ENCODE peak calls at places on chromosomes 7 and 10, in seven cellular contexts. D, N, Q, V, K, Z and T are unnamed samples.
A peak's percentile ranks its signal among the peaks of the same experiment; 100 is the strongest.

GRCh38 chr7:71488308-71488707 is 356.4 kb downstream of the GALNT17 start:
- DNase-seq in K (no peak), Q (no peak), D (no peak), V (no peak), Z (no peak), N (no peak), T (no peak)

GRCh38 chr7:29937132-29937531 is 52.5 kb downstream of the SCRN1 start:
- DNase-seq in Q (no peak), Z (no peak), D (no peak), V (no peak), N (no peak), K (no peak), T (no peak)

GRCh38 chr10:26567349-26567721 is 129.2 kb downstream of the APBB1IP start:
- DNase-seq in D (no peak), Z (no peak), Q (no peak), V (no peak), N (no peak), K (no peak), T (no peak)

GRCh38 chr10:111551001-111551400 is 474.2 kb downstream of the ADRA2A start:
- DNase-seq in Z (no peak), N (no peak), D (no peak), Q (no peak), K (no peak), V (no peak), T (no peak)

GRCh38 chr7:12474035-12474434 is 70.4 kb upstream of the VWDE start:
- DNase-seq in Z (no peak), Q (no peak), D (no peak), V (no peak), K (no peak), N (no peak), T (no peak)

GRCh38 chr10:119375574-119376265 is 166.8 kb downstream of the RGS10 start:
- DNase-seq in N (no peak), K (peak; percentile 78), D (no peak), Q (no peak), V (no peak), Z (no peak), T (no peak)

GRCh38 chr10:34743804-34744203 is 71.3 kb downstream of the PARD3 start:
- DNase-seq in V (no peak), K (peak; percentile 34), Q (peak; percentile 53), N (peak; percentile 83), Z (no peak), D (no peak), T (no peak)

GRCh38 chr7:45681596-45682357 is 107.6 kb downstream of the ADCY1 start:
- DNase-seq in K (no peak), D (no peak), Z (no peak), V (no peak), Q (no peak), N (peak; percentile 11), T (no peak)

GRCh38 chr7:129376778-129377700 is 57.2 kb upstream of the STRIP2 start:
- DNase-seq in Q (no peak), V (no peak), K (peak; percentile 65), D (no peak), N (no peak), Z (no peak), T (no peak)

GRCh38 chr7:36090976-36091375 is 62.1 kb upstream of the EEPD1 start:
- DNase-seq in K (no peak), N (no peak), V (no peak), Q (no peak), Z (no peak), D (no peak), T (no peak)

DNA sequence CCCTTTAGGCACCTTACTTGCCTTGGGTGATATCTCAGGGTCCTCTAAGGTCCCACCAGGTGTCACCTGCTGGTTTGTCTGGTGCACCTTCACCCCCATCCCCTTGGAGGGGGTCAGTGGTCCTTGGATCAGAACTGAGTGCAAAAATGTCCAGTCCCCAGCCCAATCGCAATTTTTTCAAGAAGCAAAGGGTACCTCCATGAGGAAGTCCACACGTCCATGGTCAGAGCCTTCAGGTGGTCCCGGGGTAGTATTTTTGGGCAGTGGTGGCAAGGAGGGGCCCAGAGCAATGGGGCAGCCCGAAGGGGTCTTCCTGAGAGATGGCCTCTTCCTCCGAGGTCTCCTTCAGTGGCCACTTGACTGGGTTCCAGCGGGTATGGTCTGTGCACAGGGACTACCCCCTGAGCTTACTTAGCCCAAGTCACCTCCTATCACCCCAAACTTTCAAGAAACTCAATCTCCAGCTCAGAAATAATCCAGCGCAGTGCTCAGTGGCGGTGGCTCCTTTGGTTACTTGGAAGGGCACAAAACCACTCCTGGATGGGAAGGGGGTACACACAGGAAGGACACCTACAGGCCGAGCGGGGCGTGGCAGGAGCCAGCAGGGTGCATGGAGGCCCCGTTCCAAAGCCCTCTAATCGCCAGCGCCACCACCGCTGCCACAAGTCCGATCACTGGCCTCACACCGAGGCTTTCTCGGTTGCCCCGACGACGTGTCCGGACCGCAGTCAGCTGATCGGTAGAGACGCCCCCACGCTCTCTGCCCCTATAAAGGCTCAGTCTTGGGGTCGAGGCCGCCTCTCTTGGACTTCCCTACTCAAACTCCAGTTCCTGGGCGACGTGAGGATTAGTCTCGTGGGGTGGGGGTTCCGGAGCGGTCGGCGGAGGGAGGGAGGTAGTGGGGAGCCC is 4.5 kb downstream of the SAP25 start:
- DNase-seq in Q (peak; percentile 70), V (no peak), Z (no peak), D (peak; percentile 77), N (peak; percentile 32), K (no peak), T (no peak)
- TF ChIP-seq POLR2A in Q (no peak), V (no peak), Z (no peak), D (no peak), N (no peak), K (no peak), T (no peak)

DNA sequence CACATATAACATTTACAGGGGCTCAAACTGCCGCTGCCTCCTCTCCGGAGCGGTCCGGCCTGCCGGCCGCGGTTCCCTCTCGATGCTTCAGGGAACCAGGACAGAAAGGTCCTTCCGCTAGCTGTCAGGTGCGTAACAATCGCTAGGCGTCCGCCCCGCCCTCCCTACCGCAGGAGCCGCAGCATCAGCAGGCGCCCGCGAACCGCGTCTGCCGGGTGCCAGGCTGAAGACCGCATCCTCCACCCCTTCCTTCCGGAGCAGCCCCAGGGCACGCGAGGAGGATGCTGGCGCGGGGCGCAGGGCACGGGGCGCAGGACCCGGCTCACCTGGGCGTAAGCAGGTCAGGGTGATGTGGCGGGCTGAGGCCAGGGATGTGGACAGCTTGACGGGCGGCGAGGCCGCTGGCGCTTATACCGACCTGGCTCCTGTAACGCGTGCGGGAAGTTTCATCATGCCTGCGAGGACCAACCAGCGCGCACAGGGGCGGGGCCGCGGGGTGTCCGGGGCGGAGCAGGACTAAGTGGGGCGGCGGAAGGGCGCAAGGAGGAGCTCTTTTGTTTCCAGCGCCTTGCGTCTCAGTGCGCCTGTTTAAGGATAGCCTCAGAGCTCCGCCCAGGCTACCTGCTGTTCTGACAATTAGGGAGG is at the start of gene ASNS:
- DNase-seq in V (peak; percentile 62), N (peak; percentile 84), Z (peak; percentile 90), Q (peak; percentile 89), K (peak; percentile 90), D (peak; percentile 91), T (peak; percentile 83)
- TF ChIP-seq POLR2A in V (peak; percentile 50), N (no peak), Z (peak; percentile 83), Q (peak; percentile 40), K (peak; percentile 87), D (peak; percentile 89), T (peak; percentile 82)

GRCh38 chr10:128105383-128105782 is 20.8 kb downstream of the MKI67 start:
- DNase-seq in D (no peak), K (no peak), N (no peak), Z (no peak), Q (no peak), V (no peak), T (no peak)
- TF ChIP-seq POLR2A in D (no peak), K (no peak), N (no peak), Z (no peak), Q (no peak), V (no peak), T (no peak)

GRCh38 chr10:100985336-100985735 is 2.0 kb downstream of the MRPL43 start:
- DNase-seq in Q (no peak), K (no peak), N (no peak), Z (no peak), D (peak; percentile 13), V (no peak), T (no peak)

GRCh38 chr10:100986623-100986951 is 710 bp downstream of the MRPL43 start:
- DNase-seq in D (no peak), Q (no peak), K (no peak), Z (no peak), V (no peak), N (no peak), T (no peak)

GRCh38 chr10:100987685-100988049 is 324 bp downstream of the TWNK start:
- DNase-seq in D (no peak), Q (no peak), N (no peak), Z (no peak), K (no peak), V (no peak), T (no peak)

GRCh38 chr10:100988166-100988565 is 823 bp downstream of the TWNK start:
- DNase-seq in D (no peak), Z (no peak), N (no peak), Q (no peak), K (no peak), V (no peak), T (no peak)

GRCh38 chr10:100986952-100987684 is at the start of the genes MRPL43 and TWNK:
- DNase-seq in Q (peak; percentile 83), Z (peak; percentile 68), K (peak; percentile 64), D (peak; percentile 90), N (peak; percentile 70), V (no peak), T (peak; percentile 81)
- TF ChIP-seq POLR2A in Q (peak; percentile 24), Z (peak; percentile 85), K (no peak), D (peak; percentile 56), N (peak; percentile 61), V (no peak), T (peak; percentile 57)

GRCh38 chr7:157302314-157302711 is 34.5 kb upstream of the DNAJB6 start:
- DNase-seq in V (peak; percentile 58), K (peak; percentile 33), D (no peak), Q (no peak), Z (no peak), N (peak; percentile 75), T (peak; percentile 62)
- TF ChIP-seq POLR2A in V (no peak), K (no peak), D (no peak), Q (no peak), Z (no peak), N (no peak), T (no peak)